ENCODE peak calls at places on chromosomes 4 and X, in seven cellular contexts. B is retinal pigment epithelial cell, E is brain microvascular endothelial cell, D is upper lobe of left lung, J is fibroblast of lung, W is bronchial epithelial cell, A is stomach. V is an unnamed sample.

GRCh38 chr4:184417802-184418511 is 56.4 kb downstream of the IRF2 start:
- DNase-seq in B (no peak), E (peak), D (no peak), J (peak), W (peak), A (no peak), V (peak)

GRCh38 chrX:74925210-74926088 is at the start of gene NEXMIF:
- DNase-seq in B (no peak), E (no peak), D (peak), J (peak), W (peak), A (peak), V (no peak)

GRCh38 chr4:140315032-140315826 is 58.2 kb upstream of the SCOC start:
- DNase-seq in B (no peak), E (no peak), D (no peak), J (peak), W (no peak), A (no peak), V (no peak)

GRCh38 chr4:90979551-90979950 is 852.4 kb downstream of the CCSER1 start:
- DNase-seq in B (no peak), E (no peak), D (no peak), J (no peak), W (no peak), A (no peak), V (no peak)

GRCh38 chr4:44927361-44928061 is 201.2 kb upstream of the GNPDA2 start:
- DNase-seq in B (peak), E (no peak), D (no peak), J (peak), W (peak), A (no peak), V (no peak)

GRCh38 chrX:136405126-136405525 is 82.6 kb upstream of the BRS3 start:
- DNase-seq in B (no peak), E (no peak), D (no peak), J (no peak), W (no peak), A (no peak), V (no peak)

GRCh38 chr4:163755013-163755412 is 260.5 kb downstream of the TMA16 start:
- DNase-seq in B (peak), E (peak), D (no peak), J (peak), W (peak), A (no peak), V (no peak)

GRCh38 chr4:174284181-174284886 is 623 bp downstream of the CEP44 start:
- DNase-seq in B (peak), E (peak), D (no peak), J (peak), W (peak), A (no peak), V (no peak)

GRCh38 chr4:63349674-63350025 is 1059.6 kb downstream of the TECRL start:
- DNase-seq in B (no peak), E (no peak), D (peak), J (no peak), W (no peak), A (no peak), V (no peak)

GRCh38 chr4:155241664-155242063 is 33.2 kb downstream of the NPY2R start:
- DNase-seq in B (no peak), E (no peak), D (no peak), J (no peak), W (no peak), A (no peak), V (no peak)

GRCh38 chr4:94412019-94413017 is 39.4 kb upstream of the PDLIM5 start:
- DNase-seq in B (peak), E (peak), D (no peak), J (peak), W (peak), A (no peak), V (peak)

GRCh38 chr4:106588906-106589305 is 220.3 kb upstream of the GIMD1 start:
- DNase-seq in B (no peak), E (no peak), D (no peak), J (peak), W (peak), A (no peak), V (no peak)

GRCh38 chrX:53071604-53072417 is 10.4 kb upstream of the TSPYL2 start:
- DNase-seq in B (no peak), E (peak), D (peak), J (peak), W (peak), A (peak), V (no peak)

GRCh38 chrX:72122621-72123275 is 9.0 kb downstream of the RTL5 start:
- DNase-seq in B (no peak), E (no peak), D (no peak), J (no peak), W (no peak), A (no peak), V (no peak)

GRCh38 chr4:53576676-53577372 is 14.5 kb downstream of the LNX1 start:
- DNase-seq in B (no peak), E (no peak), D (no peak), J (peak), W (peak), A (no peak), V (no peak)

GRCh38 chrX:114976321-114976720 is 41.1 kb downstream of the IL13RA2 start:
- DNase-seq in B (peak), E (no peak), D (no peak), J (peak), W (peak), A (no peak), V (peak)

GRCh38 chr4:76990288-76991080 is 40.9 kb downstream of the SEPTIN11 start:
- DNase-seq in B (no peak), E (peak), D (peak), J (peak), W (no peak), A (no peak), V (no peak)
- TF ChIP-seq CTCF in B (no peak), E (peak), D (no peak), J (no peak), W (no peak), A (no peak), V (peak)

DNA sequence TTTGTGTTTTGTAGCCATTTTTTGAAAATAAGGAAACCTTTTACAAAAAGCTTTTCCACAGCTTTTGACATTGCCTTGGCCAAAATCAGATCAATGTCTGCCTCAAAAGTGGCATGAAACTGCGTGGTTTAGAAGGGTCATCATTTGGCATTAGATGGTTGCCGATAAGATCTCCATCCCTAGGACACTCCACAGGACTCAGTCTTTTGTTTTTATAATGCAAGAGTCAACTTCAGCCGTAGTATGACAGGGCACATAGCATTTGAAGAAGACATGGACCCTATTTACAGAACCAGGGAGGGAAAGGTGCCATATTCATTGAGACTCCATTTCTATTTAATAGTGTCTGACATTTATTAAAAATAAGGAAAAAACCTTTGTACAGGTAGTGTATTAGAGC is 1.3 kb downstream of the RTL8A start:
- DNase-seq in B (no peak), E (no peak), D (no peak), J (no peak), W (no peak), A (no peak), V (no peak)
- H3K4me3 ChIP-seq in B (peak), E (peak), D (peak), J (peak), W (peak), A (no peak), V (peak)

GRCh38 chr4:15765306-15765705 is 12.8 kb upstream of the CD38 start:
- DNase-seq in B (no peak), E (no peak), D (no peak), J (no peak), W (no peak), A (no peak), V (no peak)

GRCh38 chr4:15766821-15767220 is 11.3 kb upstream of the CD38 start:
- DNase-seq in B (no peak), E (no peak), D (no peak), J (no peak), W (no peak), A (no peak), V (no peak)

GRCh38 chr4:15769202-15769601 is 8.9 kb upstream of the CD38 start:
- DNase-seq in B (no peak), E (no peak), D (no peak), J (no peak), W (no peak), A (no peak), V (no peak)

GRCh38 chr4:15771419-15772058 is 6.6 kb upstream of the CD38 start:
- DNase-seq in B (no peak), E (no peak), D (no peak), J (no peak), W (no peak), A (no peak), V (no peak)

GRCh38 chr4:15765910-15766703 is 12.0 kb upstream of the CD38 start:
- DNase-seq in B (no peak), E (no peak), D (no peak), J (no peak), W (no peak), A (no peak), V (no peak)
- TF ChIP-seq CTCF in B (no peak), E (no peak), D (no peak), J (no peak), W (no peak), A (no peak), V (no peak)

GRCh38 chr4:113825272-113825671 is 63.7 kb upstream of the CAMK2D start:
- DNase-seq in B (no peak), E (no peak), D (no peak), J (no peak), W (no peak), A (no peak), V (no peak)

GRCh38 chr4:113820164-113820563 is 58.6 kb upstream of the CAMK2D start:
- DNase-seq in B (no peak), E (no peak), D (no peak), J (no peak), W (no peak), A (no peak), V (no peak)

GRCh38 chr4:113822555-113823290 is 61.2 kb upstream of the CAMK2D start:
- DNase-seq in B (no peak), E (no peak), D (no peak), J (peak), W (no peak), A (no peak), V (no peak)

GRCh38 chr4:113821851-113822250 is 60.3 kb upstream of the CAMK2D start:
- DNase-seq in B (no peak), E (no peak), D (no peak), J (peak), W (peak), A (no peak), V (no peak)

GRCh38 chr4:113823291-113823659 is 61.7 kb upstream of the CAMK2D start:
- DNase-seq in B (no peak), E (no peak), D (no peak), J (peak), W (no peak), A (no peak), V (no peak)
- H3K4me3 ChIP-seq in B (no peak), E (no peak), D (no peak), J (no peak), W (no peak), A (no peak), V (no peak)

DNA sequence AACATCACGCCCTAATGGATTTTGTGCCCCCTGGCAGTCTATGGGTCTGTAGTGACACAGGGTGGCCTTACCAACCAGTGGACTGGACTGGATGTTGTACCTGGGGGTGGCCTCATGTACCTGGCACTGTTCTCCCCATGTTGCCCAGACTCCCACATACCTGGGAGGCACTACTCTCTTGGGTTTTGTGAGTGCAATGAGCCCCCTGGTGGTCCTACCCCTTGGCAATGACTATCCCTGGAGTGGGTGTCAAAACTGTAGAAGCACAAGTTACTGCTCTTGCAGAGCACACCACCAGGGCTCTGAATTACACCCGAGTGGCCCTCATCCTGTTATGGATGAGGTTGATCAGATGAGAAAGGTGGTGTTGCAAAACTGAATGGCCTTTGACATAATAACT is 57.8 kb upstream of the CCDC149 start:
- DNase-seq in B (no peak), E (no peak), D (no peak), J (no peak), W (no peak), A (no peak), V (no peak)
- TF ChIP-seq CTCF in B (peak), E (no peak), D (no peak), J (no peak), W (no peak), A (no peak), V (peak)

GRCh38 chr4:103721251-103721650 is 1.5 kb upstream of the TACR3 start:
- DNase-seq in B (no peak), E (no peak), D (no peak), J (no peak), W (no peak), A (no peak), V (no peak)

GRCh38 chr4:103718993-103719319 is 829 bp downstream of the TACR3 start:
- DNase-seq in B (no peak), E (no peak), D (no peak), J (no peak), W (no peak), A (no peak), V (no peak)

GRCh38 chr4:103720661-103721060 is 876 bp upstream of the TACR3 start:
- DNase-seq in B (no peak), E (no peak), D (no peak), J (no peak), W (no peak), A (no peak), V (no peak)

GRCh38 chr4:103719320-103720204 is at the start of gene TACR3:
- DNase-seq in B (no peak), E (no peak), D (peak), J (peak), W (no peak), A (no peak), V (no peak)
- H3K4me3 ChIP-seq in B (peak), E (peak), D (peak), J (no peak), W (no peak), A (no peak), V (peak)

GRCh38 chr4:5045099-5045498 is 6.2 kb upstream of the STK32B start:
- DNase-seq in B (no peak), E (peak), D (no peak), J (no peak), W (no peak), A (no peak), V (no peak)
- TF ChIP-seq CTCF in B (no peak), E (no peak), D (no peak), J (no peak), W (no peak), A (no peak), V (no peak)

GRCh38 chrX:148500428-148501120 is at the start of gene AFF2:
- DNase-seq in B (no peak), E (peak), D (peak), J (peak), W (no peak), A (peak), V (no peak)
- H3K4me3 ChIP-seq in B (peak), E (peak), D (peak), J (peak), W (peak), A (peak), V (peak)